ENCODE peak calls at places on chromosome 15, in nine cellular contexts. One of them, this sample, is unnamed.

GRCh38 chr15:44034933-44035624 is 160.0 kb downstream of the FRMD5 start:
- DNase-seq in uterus: no peak
- DNase-seq in GM12864: no peak
- DNase-seq in dorsolateral prefrontal cortex: no peak
- DNase-seq in foreskin fibroblast: peak; percentile 60
- DNase-seq in pancreas: no peak
- DNase-seq in thoracic aorta: no peak
- DNase-seq in fibroblast of mammary gland: peak; percentile 88
- DNase-seq in fibroblast of pulmonary artery: peak; percentile 84
- DNase-seq in this sample: no peak

GRCh38 chr15:67883228-67883773 is 43.5 kb upstream of the RNU6-1 start:
- DNase-seq in foreskin fibroblast: no peak
- DNase-seq in thoracic aorta: no peak
- DNase-seq in GM12864: no peak
- DNase-seq in pancreas: no peak
- DNase-seq in dorsolateral prefrontal cortex: no peak
- DNase-seq in fibroblast of pulmonary artery: no peak
- DNase-seq in fibroblast of mammary gland: no peak
- DNase-seq in uterus: no peak
- DNase-seq in this sample: no peak

GRCh38 chr15:57440799-57441198 is 64.5 kb downstream of the CGNL1 start:
- DNase-seq in foreskin fibroblast: no peak
- DNase-seq in thoracic aorta: no peak
- DNase-seq in uterus: no peak
- DNase-seq in fibroblast of mammary gland: peak; percentile 31
- DNase-seq in dorsolateral prefrontal cortex: no peak
- DNase-seq in GM12864: no peak
- DNase-seq in pancreas: no peak
- DNase-seq in fibroblast of pulmonary artery: peak; percentile 85
- DNase-seq in this sample: no peak

GRCh38 chr15:100689500-100689899 is 87.1 kb downstream of the ASB7 start:
- DNase-seq in foreskin fibroblast: no peak
- DNase-seq in thoracic aorta: no peak
- DNase-seq in uterus: no peak
- DNase-seq in fibroblast of mammary gland: no peak
- DNase-seq in GM12864: no peak
- DNase-seq in fibroblast of pulmonary artery: no peak
- DNase-seq in dorsolateral prefrontal cortex: no peak
- DNase-seq in pancreas: no peak
- DNase-seq in this sample: no peak

GRCh38 chr15:74423443-74424257 is 10.1 kb downstream of the SEMA7A start:
- DNase-seq in pancreas: no peak
- DNase-seq in foreskin fibroblast: no peak
- DNase-seq in fibroblast of mammary gland: no peak
- DNase-seq in thoracic aorta: no peak
- DNase-seq in dorsolateral prefrontal cortex: no peak
- DNase-seq in GM12864: no peak
- DNase-seq in uterus: no peak
- DNase-seq in fibroblast of pulmonary artery: no peak
- DNase-seq in this sample: no peak

GRCh38 chr15:31237042-31237324 is 89.7 kb upstream of the KLF13 start:
- DNase-seq in fibroblast of mammary gland: no peak
- DNase-seq in dorsolateral prefrontal cortex: no peak
- DNase-seq in pancreas: no peak
- DNase-seq in GM12864: no peak
- DNase-seq in foreskin fibroblast: no peak
- DNase-seq in fibroblast of pulmonary artery: no peak
- DNase-seq in thoracic aorta: no peak
- DNase-seq in uterus: no peak
- DNase-seq in this sample: no peak

GRCh38 chr15:80615361-80615736 is 79.8 kb upstream of the ABHD17C start:
- DNase-seq in GM12864: no peak
- DNase-seq in fibroblast of mammary gland: no peak
- DNase-seq in dorsolateral prefrontal cortex: no peak
- DNase-seq in pancreas: no peak
- DNase-seq in foreskin fibroblast: no peak
- DNase-seq in thoracic aorta: no peak
- DNase-seq in uterus: no peak
- DNase-seq in fibroblast of pulmonary artery: no peak
- DNase-seq in this sample: no peak

GRCh38 chr15:31280037-31280830 is 46.4 kb upstream of the KLF13 start:
- DNase-seq in foreskin fibroblast: no peak
- DNase-seq in dorsolateral prefrontal cortex: peak; percentile 91
- DNase-seq in uterus: no peak
- DNase-seq in GM12864: no peak
- DNase-seq in pancreas: peak; percentile 56
- DNase-seq in thoracic aorta: no peak
- DNase-seq in fibroblast of pulmonary artery: no peak
- DNase-seq in fibroblast of mammary gland: no peak
- DNase-seq in this sample: no peak

GRCh38 chr15:69325456-69325971 is 26.8 kb downstream of the PAQR5 start:
- DNase-seq in foreskin fibroblast: no peak
- DNase-seq in fibroblast of mammary gland: no peak
- DNase-seq in fibroblast of pulmonary artery: no peak
- DNase-seq in pancreas: no peak
- DNase-seq in uterus: no peak
- DNase-seq in thoracic aorta: no peak
- DNase-seq in GM12864: no peak
- DNase-seq in dorsolateral prefrontal cortex: no peak
- DNase-seq in this sample: no peak

GRCh38 chr15:101652783-101653430 is 726 bp upstream of the TM2D3 start:
- DNase-seq in fibroblast of mammary gland: peak; percentile 67
- DNase-seq in dorsolateral prefrontal cortex: no peak
- DNase-seq in uterus: peak; percentile 21
- DNase-seq in thoracic aorta: no peak
- DNase-seq in foreskin fibroblast: peak; percentile 49
- DNase-seq in fibroblast of pulmonary artery: no peak
- DNase-seq in pancreas: peak; percentile 69
- DNase-seq in GM12864: no peak
- DNase-seq in this sample: no peak

GRCh38 chr15:68200016-68200861 is 4.9 kb downstream of the CALML4 start:
- DNase-seq in thoracic aorta: no peak
- DNase-seq in foreskin fibroblast: no peak
- DNase-seq in dorsolateral prefrontal cortex: no peak
- DNase-seq in GM12864: no peak
- DNase-seq in fibroblast of mammary gland: no peak
- DNase-seq in fibroblast of pulmonary artery: no peak
- DNase-seq in pancreas: peak; percentile 62
- DNase-seq in uterus: no peak
- DNase-seq in this sample: no peak

DNA sequence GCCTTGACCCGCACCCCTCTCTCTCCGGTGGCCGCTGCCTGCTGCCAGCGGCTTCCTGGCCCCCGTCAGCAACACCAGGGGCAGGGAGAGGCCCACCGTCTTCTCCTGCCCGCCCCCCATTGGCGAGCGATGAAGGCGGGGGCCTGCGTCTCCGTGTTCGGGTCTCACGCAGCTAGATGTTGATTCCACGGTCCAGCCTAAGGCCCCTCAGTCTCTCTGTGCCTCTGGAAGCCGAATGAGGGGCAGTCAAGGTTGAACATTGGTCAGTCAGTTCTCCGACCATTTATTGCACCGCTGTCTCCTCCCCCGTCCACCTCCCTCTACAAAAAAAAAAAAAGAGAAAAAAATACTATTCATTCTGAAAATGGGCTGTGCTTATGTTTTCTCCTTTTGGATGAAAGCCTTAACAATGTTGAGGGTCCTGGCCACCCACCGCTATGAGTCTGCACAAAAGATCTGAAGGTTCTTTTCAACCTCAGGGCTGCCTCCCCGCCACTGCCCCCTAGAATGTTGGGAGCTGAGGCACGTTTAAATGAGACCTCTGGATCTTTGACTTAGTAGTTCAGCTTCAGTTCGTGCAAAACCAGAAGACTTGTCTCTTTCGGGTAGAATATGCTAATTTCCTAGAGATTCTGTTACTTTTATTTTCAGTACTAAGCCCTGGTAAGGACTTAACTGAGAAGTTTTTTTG is 724 bp downstream of the IREB2 start:
- DNase-seq in thoracic aorta: no peak
- DNase-seq in fibroblast of pulmonary artery: peak; percentile 19
- DNase-seq in pancreas: no peak
- DNase-seq in foreskin fibroblast: no peak
- DNase-seq in GM12864: no peak
- DNase-seq in uterus: no peak
- DNase-seq in dorsolateral prefrontal cortex: no peak
- DNase-seq in fibroblast of mammary gland: peak; percentile 30
- DNase-seq in this sample: peak; percentile 41
- TF ChIP-seq CTCF in thoracic aorta: no peak
- TF ChIP-seq CTCF in fibroblast of pulmonary artery: peak; percentile 34
- TF ChIP-seq CTCF in pancreas: no peak
- TF ChIP-seq CTCF in foreskin fibroblast: peak; percentile 29
- TF ChIP-seq CTCF in GM12864: peak; percentile 8
- TF ChIP-seq CTCF in uterus: no peak
- TF ChIP-seq CTCF in dorsolateral prefrontal cortex: no peak
- TF ChIP-seq CTCF in fibroblast of mammary gland: peak; percentile 48
- TF ChIP-seq CTCF in this sample: peak; percentile 6

GRCh38 chr15:29103825-29104565 is 165.6 kb downstream of the NSMCE3 start:
- DNase-seq in thoracic aorta: no peak
- DNase-seq in fibroblast of mammary gland: peak; percentile 70
- DNase-seq in fibroblast of pulmonary artery: peak; percentile 84
- DNase-seq in dorsolateral prefrontal cortex: peak; percentile 88
- DNase-seq in foreskin fibroblast: peak; percentile 78
- DNase-seq in uterus: peak; percentile 56
- DNase-seq in pancreas: peak; percentile 48
- DNase-seq in GM12864: no peak
- DNase-seq in this sample: peak; percentile 62
- H3K4me3 ChIP-seq in thoracic aorta: peak overlapping the region; percentile 70
- H3K4me3 ChIP-seq in fibroblast of mammary gland: peak overlapping the region; percentile 37
- H3K4me3 ChIP-seq in fibroblast of pulmonary artery: peak overlapping the region; percentile 42
- H3K4me3 ChIP-seq in dorsolateral prefrontal cortex: peak overlapping the region; percentile 27
- H3K4me3 ChIP-seq in foreskin fibroblast: peak overlapping the region; percentile 53
- H3K4me3 ChIP-seq in uterus: peak overlapping the region; percentile 14
- H3K4me3 ChIP-seq in pancreas: no peak overlapping the region
- H3K4me3 ChIP-seq in GM12864: no peak overlapping the region
- H3K4me3 ChIP-seq in this sample: no peak overlapping the region

GRCh38 chr15:89007989-89008388 is 80.3 kb upstream of the ABHD2 start:
- DNase-seq in dorsolateral prefrontal cortex: no peak
- DNase-seq in fibroblast of mammary gland: no peak
- DNase-seq in thoracic aorta: no peak
- DNase-seq in fibroblast of pulmonary artery: no peak
- DNase-seq in GM12864: no peak
- DNase-seq in uterus: no peak
- DNase-seq in foreskin fibroblast: no peak
- DNase-seq in pancreas: no peak
- DNase-seq in this sample: no peak

GRCh38 chr15:89002830-89003229 is 85.4 kb upstream of the ABHD2 start:
- DNase-seq in foreskin fibroblast: no peak
- DNase-seq in fibroblast of mammary gland: no peak
- DNase-seq in uterus: no peak
- DNase-seq in dorsolateral prefrontal cortex: no peak
- DNase-seq in pancreas: no peak
- DNase-seq in fibroblast of pulmonary artery: no peak
- DNase-seq in thoracic aorta: no peak
- DNase-seq in GM12864: no peak
- DNase-seq in this sample: no peak

GRCh38 chr15:89004726-89005030 is 83.6 kb upstream of the ABHD2 start:
- DNase-seq in dorsolateral prefrontal cortex: no peak
- DNase-seq in fibroblast of pulmonary artery: no peak
- DNase-seq in thoracic aorta: no peak
- DNase-seq in GM12864: no peak
- DNase-seq in foreskin fibroblast: no peak
- DNase-seq in fibroblast of mammary gland: no peak
- DNase-seq in uterus: no peak
- DNase-seq in pancreas: no peak
- DNase-seq in this sample: no peak

GRCh38 chr15:89002281-89002761 is 85.9 kb upstream of the ABHD2 start:
- DNase-seq in fibroblast of pulmonary artery: peak; percentile 67
- DNase-seq in thoracic aorta: no peak
- DNase-seq in dorsolateral prefrontal cortex: no peak
- DNase-seq in foreskin fibroblast: peak; percentile 69
- DNase-seq in pancreas: no peak
- DNase-seq in fibroblast of mammary gland: peak; percentile 87
- DNase-seq in uterus: no peak
- DNase-seq in GM12864: no peak
- DNase-seq in this sample: peak; percentile 80

GRCh38 chr15:89003865-89004725 is 84.2 kb upstream of the ABHD2 start:
- DNase-seq in GM12864: no peak
- DNase-seq in uterus: peak; percentile 26
- DNase-seq in thoracic aorta: no peak
- DNase-seq in fibroblast of mammary gland: peak; percentile 44
- DNase-seq in pancreas: no peak
- DNase-seq in foreskin fibroblast: no peak
- DNase-seq in dorsolateral prefrontal cortex: no peak
- DNase-seq in fibroblast of pulmonary artery: peak; percentile 74
- DNase-seq in this sample: peak; percentile 39
- TF ChIP-seq CTCF in GM12864: peak; percentile 49
- TF ChIP-seq CTCF in uterus: peak; percentile 41
- TF ChIP-seq CTCF in thoracic aorta: peak; percentile 19
- TF ChIP-seq CTCF in fibroblast of mammary gland: peak; percentile 30
- TF ChIP-seq CTCF in pancreas: no peak
- TF ChIP-seq CTCF in foreskin fibroblast: peak; percentile 36
- TF ChIP-seq CTCF in dorsolateral prefrontal cortex: peak; percentile 32
- TF ChIP-seq CTCF in fibroblast of pulmonary artery: peak; percentile 67
- TF ChIP-seq CTCF in this sample: peak; percentile 28

DNA sequence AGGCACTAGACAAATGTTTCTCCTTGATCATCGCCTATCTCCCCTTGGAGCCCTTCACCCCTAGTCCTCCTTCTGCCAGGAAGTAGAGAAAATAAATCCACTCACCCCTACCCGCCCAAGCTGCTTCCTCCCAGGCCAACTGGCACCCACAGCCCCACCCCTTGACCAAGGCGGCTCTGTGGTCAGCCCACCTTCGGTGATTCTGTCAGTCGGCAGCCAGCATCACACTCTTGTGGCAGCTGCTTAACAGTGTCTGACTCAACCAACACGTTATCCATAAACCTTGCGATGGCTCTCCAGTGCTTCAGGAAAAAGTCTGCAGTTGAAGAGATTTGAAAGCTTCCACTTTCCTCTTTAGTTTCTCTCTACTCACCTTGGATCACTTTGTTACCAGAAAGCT is 7.6 kb downstream of the SHF start:
- DNase-seq in foreskin fibroblast: no peak
- DNase-seq in uterus: no peak
- DNase-seq in fibroblast of mammary gland: no peak
- DNase-seq in dorsolateral prefrontal cortex: no peak
- DNase-seq in thoracic aorta: no peak
- DNase-seq in GM12864: no peak
- DNase-seq in fibroblast of pulmonary artery: no peak
- DNase-seq in pancreas: no peak
- DNase-seq in this sample: no peak
- H3K4me3 ChIP-seq in foreskin fibroblast: no peak overlapping the region
- H3K4me3 ChIP-seq in uterus: no peak overlapping the region
- H3K4me3 ChIP-seq in fibroblast of mammary gland: no peak overlapping the region
- H3K4me3 ChIP-seq in dorsolateral prefrontal cortex: no peak overlapping the region
- H3K4me3 ChIP-seq in thoracic aorta: no peak overlapping the region
- H3K4me3 ChIP-seq in GM12864: no peak overlapping the region
- H3K4me3 ChIP-seq in fibroblast of pulmonary artery: no peak overlapping the region
- H3K4me3 ChIP-seq in pancreas: no peak overlapping the region
- H3K4me3 ChIP-seq in this sample: no peak overlapping the region

DNA sequence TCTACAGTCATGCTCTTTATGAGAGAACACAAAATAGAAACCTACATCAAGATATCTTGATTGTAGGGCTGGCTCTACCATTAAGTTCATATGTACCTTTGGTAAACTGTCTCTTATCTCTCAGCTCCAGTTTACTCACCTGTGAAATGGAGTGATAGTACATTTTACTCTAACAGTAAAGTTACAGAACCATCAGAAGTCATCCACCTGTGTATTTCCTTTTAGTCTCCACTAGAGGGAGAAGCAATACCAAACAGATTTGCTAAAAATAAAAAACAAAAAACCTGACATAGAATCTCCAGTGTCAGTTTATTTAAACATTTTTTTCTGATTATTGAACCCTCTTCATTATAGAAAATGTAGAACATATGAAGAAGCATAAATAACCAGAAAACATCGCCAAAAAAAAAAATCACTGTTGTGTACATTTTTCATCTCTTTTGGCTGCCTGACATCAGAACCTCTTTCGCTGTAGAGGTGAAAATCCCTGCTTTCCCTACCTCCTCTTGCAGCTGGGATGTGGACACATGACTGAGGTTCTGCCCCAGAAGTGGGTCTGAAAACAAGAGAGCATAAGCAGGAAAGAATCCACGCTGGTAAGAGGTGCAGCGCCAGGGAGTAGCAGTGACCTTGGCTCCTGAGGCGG is 48.7 kb upstream of the WDR72 start:
- DNase-seq in fibroblast of mammary gland: peak; percentile 7
- DNase-seq in uterus: no peak
- DNase-seq in foreskin fibroblast: no peak
- DNase-seq in dorsolateral prefrontal cortex: no peak
- DNase-seq in pancreas: no peak
- DNase-seq in GM12864: no peak
- DNase-seq in thoracic aorta: no peak
- DNase-seq in fibroblast of pulmonary artery: peak; percentile 6
- DNase-seq in this sample: peak; percentile 5
- TF ChIP-seq CTCF in fibroblast of mammary gland: peak; percentile 60
- TF ChIP-seq CTCF in uterus: peak; percentile 29
- TF ChIP-seq CTCF in foreskin fibroblast: peak; percentile 32
- TF ChIP-seq CTCF in dorsolateral prefrontal cortex: peak; percentile 61
- TF ChIP-seq CTCF in pancreas: peak; percentile 43
- TF ChIP-seq CTCF in GM12864: peak; percentile 41
- TF ChIP-seq CTCF in thoracic aorta: peak; percentile 73
- TF ChIP-seq CTCF in fibroblast of pulmonary artery: peak; percentile 63
- TF ChIP-seq CTCF in this sample: peak; percentile 43

This sample was measured in GM12865.